ENCODE peak calls at places on chromosomes 5 and 9, in five cellular contexts. R is upper lobe of left lung, G is HCT116, Z is HepG2, P is GM12878. A is an unnamed sample.

GRCh38 chr5:177403194-177403825 is 2.8 kb upstream of the PFN3 start:
- ATAC-seq in G (peak; percentile 24), P (peak; percentile 51), Z (no peak), R (no peak), A (no peak)

GRCh38 chr5:153372433-153373167 is 117.9 kb upstream of the GRIA1 start:
- ATAC-seq in R (no peak), G (no peak), P (no peak), Z (no peak), A (no peak)

GRCh38 chr5:79555418-79555817 is 41.5 kb upstream of the HOMER1 start:
- ATAC-seq in P (no peak), R (no peak), G (no peak), Z (no peak), A (no peak)

GRCh38 chr9:85298434-85298833 is 443.3 kb downstream of the AGTPBP1 start:
- ATAC-seq in Z (no peak), R (no peak), G (no peak), P (no peak), A (no peak)

GRCh38 chr5:133819977-133820471 is 148.4 kb downstream of the C5orf15 start:
- ATAC-seq in Z (no peak), P (no peak), G (no peak), R (peak; percentile 2), A (no peak)

GRCh38 chr5:36240779-36241635 is 718 bp downstream of the NADK2 start:
- ATAC-seq in R (peak; percentile 66), Z (peak; percentile 53), P (peak; percentile 63), G (peak; percentile 48), A (peak; percentile 29)

GRCh38 chr9:75953218-75953617 is 62.7 kb downstream of the PCSK5 start:
- ATAC-seq in R (peak; percentile 30), Z (no peak), P (no peak), G (no peak), A (peak; percentile 72)

GRCh38 chr9:131545003-131545785 is at the start of gene PRRT1B:
- ATAC-seq in Z (peak; percentile 98), P (no peak), R (peak; percentile 94), G (peak; percentile 82), A (no peak)

GRCh38 chr5:59628062-59628828 is 265.3 kb downstream of the PDE4D start:
- ATAC-seq in P (no peak), R (no peak), G (no peak), Z (no peak), A (no peak)

GRCh38 chr5:108418172-108418571 is 36.3 kb upstream of the FBXL17 start:
- ATAC-seq in Z (no peak), G (no peak), R (no peak), P (no peak), A (no peak)

GRCh38 chr5:73783823-73784222 is 157.8 kb downstream of the ARHGEF28 start:
- ATAC-seq in Z (peak; percentile 65), P (peak; percentile 74), R (no peak), G (no peak), A (no peak)

GRCh38 chr5:6378128-6379023 is at the start of gene MED10:
- ATAC-seq in Z (peak; percentile 98), P (peak; percentile 97), G (peak; percentile 98), R (peak; percentile 99), A (peak; percentile 99)

GRCh38 chr9:111076519-111076918 is 38.2 kb upstream of the LPAR1 start:
- ATAC-seq in R (no peak), Z (no peak), G (no peak), P (peak; percentile 24), A (no peak)

GRCh38 chr5:126988021-126988569 is 42.3 kb downstream of the MARCHF3 start:
- ATAC-seq in R (no peak), G (no peak), P (peak; percentile 93), Z (no peak), A (no peak)

GRCh38 chr5:154477382-154478223 is 424 bp downstream of the HAND1 start:
- ATAC-seq in R (no peak), Z (peak; percentile 52), P (peak; percentile 19), G (peak; percentile 30), A (peak; percentile 35)

GRCh38 chr5:62268239-62268638 is 37.8 kb upstream of the KIF2A start:
- ATAC-seq in R (peak; percentile 46), G (peak; percentile 57), P (peak; percentile 69), Z (no peak), A (no peak)

DNA sequence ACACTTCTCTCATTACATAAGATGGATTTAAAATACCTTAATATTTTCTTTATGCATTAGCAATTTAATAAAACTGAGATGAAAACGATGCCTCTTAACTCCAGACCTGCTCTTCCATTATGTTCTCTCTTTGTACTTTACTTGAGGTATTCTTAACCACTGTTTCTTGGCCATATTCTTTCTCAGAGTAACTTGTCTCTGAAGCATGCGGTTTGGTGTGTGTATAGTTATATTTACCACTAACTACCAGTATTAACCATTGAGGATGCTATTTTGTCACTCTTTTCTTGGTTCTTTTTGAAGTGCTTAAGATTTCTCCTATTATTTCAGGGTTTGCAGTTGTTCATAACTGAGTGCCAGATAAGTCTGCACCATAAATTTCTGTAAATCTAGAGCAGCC is 17.9 kb downstream of the TMEM167A start:
- ATAC-seq in Z (no peak), R (no peak), G (no peak), P (peak; percentile 69), A (no peak)
- H3K4me3 ChIP-seq in Z (no peak overlapping the region), R (no peak overlapping the region), G (no peak overlapping the region), P (no peak overlapping the region), A (no peak overlapping the region)

GRCh38 chr9:70567511-70567910 is 153.1 kb upstream of the KLF9 start:
- ATAC-seq in G (no peak), R (no peak), Z (no peak), P (no peak), A (no peak)
- TF ChIP-seq POLR2AphosphoS5 in G (no peak), R (no peak), Z (no peak), P (no peak), A (no peak)

GRCh38 chr5:124057815-124058231 is 545.8 kb downstream of the CSNK1G3 start:
- ATAC-seq in P (no peak), R (no peak), G (no peak), Z (no peak), A (no peak)

GRCh38 chr5:124054564-124054963 is 542.6 kb downstream of the CSNK1G3 start:
- ATAC-seq in P (peak; percentile 40), G (no peak), R (no peak), Z (no peak), A (no peak)

GRCh38 chr5:124059200-124059599 is 547.2 kb downstream of the CSNK1G3 start:
- ATAC-seq in R (no peak), Z (no peak), G (peak; percentile 49), P (no peak), A (no peak)

GRCh38 chr5:124057161-124057814 is 545.3 kb downstream of the CSNK1G3 start:
- ATAC-seq in P (peak; percentile 76), R (peak; percentile 40), G (no peak), Z (no peak), A (no peak)

GRCh38 chr5:124056326-124057160 is 544.6 kb downstream of the CSNK1G3 start:
- ATAC-seq in Z (no peak), G (no peak), R (peak; percentile 75), P (peak; percentile 76), A (no peak)
- H3K4me3 ChIP-seq in Z (no peak overlapping the region), G (no peak overlapping the region), R (no peak overlapping the region), P (peak overlapping the region; percentile 65), A (no peak overlapping the region)

GRCh38 chr5:150661086-150661485 is at the start of gene MYOZ3:
- ATAC-seq in Z (no peak), G (no peak), P (no peak), R (no peak), A (no peak)

GRCh38 chr5:150658699-150659265 is 2.3 kb upstream of the MYOZ3 start:
- ATAC-seq in Z (peak; percentile 30), P (no peak), R (no peak), G (no peak), A (no peak)

GRCh38 chr5:150658121-150658520 is 2.9 kb upstream of the MYOZ3 start:
- ATAC-seq in P (no peak), G (no peak), R (no peak), Z (no peak), A (no peak)

GRCh38 chr5:150660108-150660831 is 781 bp upstream of the MYOZ3 start:
- ATAC-seq in P (no peak), R (no peak), G (no peak), Z (no peak), A (no peak)

DNA sequence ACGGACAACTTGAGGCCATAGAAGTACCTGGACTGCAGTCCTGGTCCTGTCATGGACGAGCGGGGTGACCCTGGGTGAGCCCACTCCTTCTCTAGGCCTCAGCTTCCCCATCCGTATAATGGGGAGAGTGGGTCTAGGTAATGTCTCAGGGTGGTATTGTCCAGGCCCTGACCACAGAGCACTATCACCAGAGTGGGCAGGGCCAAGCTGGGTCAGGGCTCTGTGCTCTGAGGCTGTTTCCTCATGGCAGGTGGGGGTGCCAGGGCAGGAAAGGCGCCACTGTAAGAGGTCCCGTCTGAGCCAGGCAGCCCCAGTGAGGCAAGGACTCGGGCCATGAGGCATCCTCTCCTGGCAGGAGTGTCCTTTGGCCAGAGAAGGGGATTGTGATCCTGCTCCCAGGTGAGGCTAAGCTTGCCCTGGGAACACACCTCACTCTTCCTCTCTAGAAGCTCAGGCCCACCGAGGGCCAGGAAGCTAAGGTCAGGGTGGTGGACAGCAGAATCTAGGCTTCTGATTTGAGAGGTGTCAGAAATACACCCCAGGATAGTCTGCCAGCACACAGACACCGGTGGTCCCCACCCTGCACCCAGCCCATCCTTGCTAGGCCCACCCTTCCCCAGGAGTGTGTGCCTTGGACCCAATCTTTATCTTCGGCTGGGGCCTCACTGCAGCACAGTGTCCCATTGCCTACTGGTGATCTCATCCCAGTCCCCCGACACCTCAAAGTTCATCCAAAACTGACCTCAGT is 1.5 kb upstream of the MYOZ3 start:
- ATAC-seq in Z (no peak), G (no peak), R (no peak), P (no peak), A (no peak)
- TF ChIP-seq POLR2AphosphoS5 in Z (no peak), G (no peak), R (no peak), P (no peak), A (no peak)

GRCh38 chr5:122129332-122129731 is at the start of gene ZNF474:
- ATAC-seq in Z (no peak), G (no peak), R (no peak), P (no peak), A (peak; percentile 80)

GRCh38 chr5:122130152-122130551 is 806 bp downstream of the ZNF474 start:
- ATAC-seq in R (no peak), Z (no peak), P (no peak), G (no peak), A (no peak)

GRCh38 chr5:122124766-122125165 is 4.6 kb upstream of the ZNF474 start:
- ATAC-seq in Z (no peak), P (no peak), R (no peak), G (no peak), A (no peak)

GRCh38 chr5:122126177-122126701 is 3.1 kb upstream of the ZNF474 start:
- ATAC-seq in G (no peak), Z (no peak), R (no peak), P (no peak), A (no peak)

DNA sequence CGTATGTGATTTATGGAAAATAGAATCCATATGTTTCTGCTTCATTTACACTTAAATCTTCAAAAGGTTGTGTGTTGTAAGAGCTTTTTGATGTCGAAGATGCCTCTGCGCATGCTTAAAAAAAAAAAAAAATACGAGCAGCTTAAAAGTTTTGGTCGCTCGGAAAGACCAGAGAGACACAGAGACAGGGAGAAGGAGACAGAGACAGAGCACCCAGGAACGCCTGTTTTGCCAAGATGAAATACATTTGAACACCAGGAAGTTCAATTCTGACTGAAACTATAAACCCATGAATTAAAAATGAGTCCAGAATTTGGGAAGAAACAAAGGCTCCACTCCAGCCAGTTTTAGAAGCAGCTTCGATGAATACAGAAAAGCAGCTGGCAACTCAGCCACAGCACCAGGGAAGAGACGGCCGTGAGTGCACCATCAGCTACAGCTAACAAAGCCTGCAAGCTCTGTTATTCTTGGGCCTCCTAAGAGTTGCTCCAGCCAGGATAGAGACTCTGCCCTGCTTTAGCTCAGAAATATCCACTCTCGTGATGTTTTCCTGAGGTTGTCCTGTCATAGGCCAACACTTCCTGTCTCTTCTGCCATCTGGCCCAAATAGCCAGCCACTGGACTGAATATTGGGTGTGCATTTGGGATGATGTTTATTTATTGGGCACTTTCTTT is 2.5 kb upstream of the ZNF474 start:
- ATAC-seq in G (no peak), Z (no peak), P (no peak), R (no peak), A (peak; percentile 46)
- H3K4me3 ChIP-seq in G (no peak overlapping the region), Z (no peak overlapping the region), P (no peak overlapping the region), R (no peak overlapping the region), A (peak overlapping the region; percentile 19)

A was measured in gastroesophageal sphincter.